ENCODE peak calls at places on chromosomes 16 and 17, in nine cellular contexts. V is H9, A is HFFc6, K is fibroblast of the conjunctiva, U is hypothalamus, O is left kidney, T is esophagus muscularis mucosa, Z is T-helper 17 cell, J is T-helper 1 cell. B is an unnamed sample.

GRCh38 chr16:88049020-88049419 is 97.8 kb downstream of the BANP start:
- DNase-seq in K (no peak), A (no peak), T (no peak), Z (no peak), U (no peak), J (no peak), V (no peak), O (peak), B (no peak)

GRCh38 chr16:68077866-68078725 is 7.1 kb upstream of the NFATC3 start:
- DNase-seq in J (no peak), K (no peak), O (no peak), U (no peak), Z (no peak), T (peak), A (no peak), V (no peak), B (no peak)

GRCh38 chr17:27616414-27616813 is 14.6 kb upstream of the LGALS9 start:
- DNase-seq in J (no peak), Z (no peak), V (no peak), A (no peak), U (no peak), T (no peak), K (no peak), O (no peak), B (no peak)

GRCh38 chr17:35187481-35187880 is 6.7 kb downstream of the SLC35G3 start:
- DNase-seq in U (no peak), V (no peak), A (no peak), T (no peak), K (no peak), J (no peak), O (no peak), Z (no peak), B (no peak)

GRCh38 chr17:60164697-60165096 is 14.9 kb downstream of the CA4 start:
- DNase-seq in T (no peak), V (no peak), U (no peak), K (no peak), A (no peak), Z (no peak), J (no peak), O (no peak), B (no peak)

GRCh38 chr16:31253642-31254045 is 6.1 kb upstream of the ITGAM start:
- DNase-seq in V (no peak), J (no peak), A (no peak), U (no peak), Z (no peak), O (no peak), K (no peak), T (no peak), B (no peak)

GRCh38 chr17:78446833-78447232 is 68.4 kb downstream of the PGS1 start:
- DNase-seq in J (no peak), U (no peak), T (no peak), K (no peak), A (no peak), O (no peak), V (no peak), Z (no peak), B (no peak)

GRCh38 chr17:64506201-64506575 is at the start of gene DDX5:
- DNase-seq in Z (peak), T (peak), U (peak), V (peak), O (peak), K (peak), J (peak), A (peak), B (peak)

GRCh38 chr17:54795046-54795445 is 105.6 kb upstream of the TOM1L1 start:
- DNase-seq in K (no peak), T (no peak), U (no peak), Z (no peak), V (no peak), J (no peak), O (no peak), A (no peak), B (no peak)

GRCh38 chr16:29868396-29868795 is 5.4 kb upstream of the CDIPT start:
- DNase-seq in J (no peak), A (no peak), Z (no peak), O (no peak), U (no peak), K (no peak), T (no peak), V (no peak), B (no peak)

GRCh38 chr17:82356028-82356427 is 3.0 kb upstream of the TEX19 start:
- DNase-seq in O (peak), T (no peak), V (no peak), U (no peak), J (no peak), Z (no peak), K (no peak), A (no peak), B (no peak)

GRCh38 chr17:19346351-19347255 is 15.9 kb downstream of the B9D1 start:
- DNase-seq in T (no peak), K (peak), J (no peak), V (peak), U (peak), A (peak), Z (no peak), O (peak), B (no peak)

GRCh38 chr16:89653656-89654295 is 3.7 kb downstream of the CHMP1A start:
- DNase-seq in U (no peak), Z (no peak), O (no peak), T (no peak), K (no peak), J (no peak), A (no peak), V (no peak), B (no peak)

GRCh38 chr17:7843536-7844291 is 9.7 kb downstream of the KDM6B start:
- DNase-seq in A (peak), V (peak), O (peak), K (peak), U (peak), Z (peak), T (peak), J (peak), B (peak)

GRCh38 chr16:22321340-22322001 is 24.3 kb downstream of the POLR3E start:
- DNase-seq in J (peak), U (peak), Z (peak), A (peak), V (peak), T (no peak), K (peak), O (peak), B (peak)

GRCh38 chr16:63323055-63323454 is 1286.8 kb upstream of the CDH8 start:
- DNase-seq in K (no peak), U (no peak), J (no peak), Z (no peak), T (no peak), V (no peak), O (no peak), A (no peak), B (no peak)

GRCh38 chr16:3458852-3459361 is 15.4 kb downstream of the NAA60 start:
- DNase-seq in O (peak), K (no peak), T (no peak), V (no peak), Z (no peak), U (no peak), J (no peak), A (peak), B (no peak)

GRCh38 chr17:15213381-15214087 is 51.6 kb downstream of the PMP22 start:
- DNase-seq in V (no peak), U (no peak), Z (no peak), T (no peak), J (no peak), O (peak), A (peak), K (peak), B (peak)

GRCh38 chr16:55036371-55036821 is 105.7 kb downstream of the IRX5 start:
- DNase-seq in J (no peak), U (no peak), O (no peak), Z (no peak), V (peak), K (no peak), A (no peak), T (no peak), B (no peak)

GRCh38 chr17:5000237-5000639 is 2.5 kb downstream of the KIF1C start:
- DNase-seq in U (no peak), Z (no peak), J (no peak), K (no peak), O (no peak), V (no peak), T (no peak), A (no peak), B (no peak)

GRCh38 chr16:65392831-65393565 is 271.1 kb upstream of the CDH11 start:
- DNase-seq in T (no peak), U (no peak), A (no peak), O (no peak), V (no peak), Z (no peak), K (no peak), J (no peak), B (no peak)

GRCh38 chr17:81976332-81977210 is 858 bp upstream of the ASPSCR1 start:
- DNase-seq in Z (peak), V (peak), O (peak), K (no peak), U (no peak), T (no peak), A (no peak), J (no peak), B (peak)

GRCh38 chr16:52837251-52837650 is 215.4 kb downstream of the CHD9NB start:
- DNase-seq in J (no peak), T (no peak), V (no peak), Z (no peak), U (no peak), K (no peak), A (no peak), O (no peak), B (no peak)

GRCh38 chr17:30477758-30478115 is 529 bp downstream of the GOSR1 start:
- DNase-seq in K (no peak), O (no peak), A (peak), T (no peak), V (no peak), Z (no peak), U (no peak), J (no peak), B (no peak)

GRCh38 chr16:27177031-27177774 is 26.1 kb upstream of the KDM8 start:
- DNase-seq in A (peak), O (no peak), Z (no peak), T (no peak), K (peak), U (no peak), J (no peak), V (no peak), B (no peak)

GRCh38 chr16:21663889-21664647 is at the start of gene OTOA:
- DNase-seq in Z (no peak), T (no peak), K (no peak), A (no peak), J (no peak), V (peak), U (no peak), O (peak), B (no peak)

B was measured in NCI-H1105 treated with DMSO at 0.1 percent for 48 hours.